ENCODE peak calls at places on chromosomes 1 and 21, in nine cellular contexts. E, C, W, L, G, S, Z, T and B are unnamed samples.

GRCh38 chr21:19712441-19712840 is 1285.8 kb upstream of the NCAM2 start:
- DNase-seq in T (no peak), W (no peak), S (no peak), Z (no peak), L (no peak), E (no peak), G (no peak), C (no peak), B (no peak)

GRCh38 chr21:31909153-31909771 is 36.4 kb downstream of the HUNK start:
- DNase-seq in Z (no peak), S (no peak), E (no peak), C (no peak), T (no peak), W (no peak), G (no peak), L (no peak), B (no peak)

GRCh38 chr21:43362306-43362927 is 64.5 kb downstream of the SIK1 start:
- DNase-seq in T (peak), C (peak), Z (peak), L (peak), S (peak), E (peak), G (peak), W (peak), B (peak)

GRCh38 chr1:234737915-234738314 is 127.9 kb upstream of the IRF2BP2 start:
- DNase-seq in L (no peak), T (no peak), W (no peak), E (no peak), C (peak), S (no peak), G (no peak), Z (no peak), B (no peak)

GRCh38 chr1:212792396-212792908 is 758 bp downstream of the TATDN3 start:
- DNase-seq in E (no peak), W (peak), G (no peak), Z (no peak), C (no peak), S (no peak), T (no peak), L (no peak), B (no peak)

GRCh38 chr1:174197547-174197946 is 38.2 kb downstream of the RABGAP1L start:
- DNase-seq in Z (no peak), L (no peak), T (no peak), G (no peak), W (no peak), E (no peak), S (no peak), C (no peak), B (no peak)

GRCh38 chr1:212651977-212652376 is 43.4 kb downstream of the ATF3 start:
- DNase-seq in W (no peak), G (no peak), Z (no peak), E (no peak), C (no peak), L (no peak), S (no peak), T (no peak), B (no peak)

GRCh38 chr1:2353907-2354438 is 37.4 kb downstream of the MORN1 start:
- DNase-seq in Z (no peak), E (no peak), L (no peak), G (no peak), S (no peak), T (no peak), W (no peak), C (no peak), B (no peak)

GRCh38 chr1:7648761-7649384 is 122.2 kb upstream of the VAMP3 start:
- DNase-seq in Z (peak), L (no peak), C (peak), T (peak), W (no peak), G (no peak), E (peak), S (no peak), B (no peak)

GRCh38 chr1:198775606-198776005 is 136.8 kb downstream of the PTPRC start:
- DNase-seq in C (peak), W (no peak), E (no peak), G (no peak), L (no peak), S (no peak), T (no peak), Z (no peak), B (peak)

GRCh38 chr1:213989740-213990472 is 2.1 kb downstream of the PROX1 start:
- DNase-seq in T (no peak), S (no peak), L (no peak), E (no peak), C (no peak), W (no peak), Z (peak), G (no peak), B (no peak)

GRCh38 chr21:36626791-36627190 is 72.1 kb upstream of the SIM2 start:
- DNase-seq in Z (no peak), T (no peak), S (no peak), E (no peak), C (no peak), L (no peak), W (no peak), G (no peak), B (no peak)

GRCh38 chr1:165662186-165662585 is 31.2 kb downstream of the MGST3 start:
- DNase-seq in S (no peak), Z (no peak), C (no peak), W (no peak), L (no peak), T (no peak), G (no peak), E (no peak), B (no peak)

GRCh38 chr21:39911286-39911685 is 44.0 kb downstream of the PCP4 start:
- DNase-seq in L (no peak), T (no peak), E (no peak), Z (no peak), C (no peak), S (no peak), W (no peak), G (no peak), B (no peak)

GRCh38 chr21:41316641-41317392 is at the start of gene FAM3B:
- DNase-seq in Z (peak), S (no peak), L (no peak), G (no peak), E (no peak), C (no peak), W (no peak), T (no peak), B (no peak)

GRCh38 chr21:14773777-14774345 is 227.7 kb upstream of the SAMSN1 start:
- DNase-seq in Z (peak), C (peak), L (peak), G (no peak), S (no peak), W (peak), T (peak), E (no peak), B (peak)
- TF ChIP-seq CTCF in Z (peak), C (peak), L (peak), G (peak), S (no peak), W (peak), T (peak), E (no peak), B (peak)

DNA sequence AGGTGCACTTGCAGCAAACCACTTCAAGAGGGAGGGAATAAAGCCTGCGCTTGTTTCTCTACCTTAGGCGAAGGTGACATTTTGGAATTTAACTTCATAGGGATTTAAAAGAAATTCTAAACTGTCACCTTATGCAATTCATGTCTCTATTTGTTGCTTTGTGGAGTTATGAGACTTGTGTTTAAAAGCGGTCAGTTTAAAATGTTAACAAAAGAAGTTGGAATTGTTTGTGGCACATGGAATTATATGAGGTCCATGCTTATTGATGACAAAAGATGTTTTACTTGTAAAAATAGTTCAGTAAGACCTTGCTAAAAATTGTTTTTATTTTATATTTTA is 15.8 kb downstream of the NR5A2 start:
- DNase-seq in T (no peak), Z (no peak), E (no peak), C (no peak), G (no peak), L (no peak), S (no peak), W (no peak), B (no peak)
- H3K4me3 ChIP-seq in T (peak), Z (peak), E (no peak), C (no peak), G (no peak), L (no peak), S (peak), W (no peak), B (no peak)

GRCh38 chr1:47709302-47710074 is 271.6 kb downstream of the FOXD2 start:
- DNase-seq in C (no peak), G (no peak), T (peak), W (no peak), Z (no peak), S (no peak), E (no peak), L (no peak), B (no peak)
- TF ChIP-seq CTCF in C (peak), G (peak), T (peak), W (no peak), Z (no peak), S (peak), E (peak), L (peak), B (peak)

DNA sequence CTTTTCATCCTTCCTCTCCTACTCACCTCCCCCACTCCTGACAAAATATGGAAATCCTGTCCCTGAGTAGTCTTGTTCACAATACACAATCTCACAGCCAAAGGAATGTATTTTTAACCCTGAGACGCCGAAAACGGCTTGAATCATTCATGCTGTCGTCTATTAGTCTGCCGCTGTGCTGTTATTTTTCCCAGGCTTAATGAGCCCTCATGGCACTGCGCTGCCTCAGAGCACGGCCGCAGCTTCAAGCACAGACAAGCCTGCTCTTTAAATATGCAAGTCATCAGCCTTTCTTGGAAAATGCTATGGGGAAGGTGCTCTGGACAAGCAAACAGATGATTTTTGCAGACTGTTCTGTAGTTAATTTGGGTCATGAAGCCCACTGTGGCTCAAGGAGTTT is 302.7 kb downstream of the DISC1 start:
- DNase-seq in S (peak), E (peak), C (peak), L (peak), G (no peak), W (no peak), T (no peak), Z (no peak), B (peak)
- H3K4me3 ChIP-seq in S (no peak), E (no peak), C (peak), L (no peak), G (no peak), W (no peak), T (no peak), Z (no peak), B (no peak)

GRCh38 chr1:168687796-168688195 is 41.2 kb downstream of the DPT start:
- DNase-seq in S (no peak), W (no peak), C (no peak), E (no peak), L (no peak), G (no peak), Z (no peak), T (no peak), B (no peak)
- TF ChIP-seq CTCF in S (no peak), W (no peak), C (peak), E (no peak), L (peak), G (no peak), Z (no peak), T (peak), B (no peak)